ENCODE peak calls at places on chromosomes 6 and 20, in seven cellular contexts. One of them, this sample, is unnamed.

GRCh38 chr6:1606533-1607235 is 3.0 kb upstream of the FOXC1 start:
- DNase-seq in Peyer's patch: no peak
- DNase-seq in left lung: no peak
- DNase-seq in fibroblast of lung: no peak
- DNase-seq in tibial artery: peak; percentile 89
- DNase-seq in tibial nerve: no peak
- DNase-seq in psoas muscle: no peak
- DNase-seq in this sample: no peak

GRCh38 chr6:10621847-10622246 is 72.6 kb downstream of the C6orf52 start:
- DNase-seq in Peyer's patch: no peak
- DNase-seq in left lung: no peak
- DNase-seq in fibroblast of lung: no peak
- DNase-seq in tibial artery: no peak
- DNase-seq in tibial nerve: no peak
- DNase-seq in psoas muscle: no peak
- DNase-seq in this sample: no peak

GRCh38 chr6:122799916-122800701 is 11.1 kb downstream of the SMPDL3A start:
- DNase-seq in Peyer's patch: no peak
- DNase-seq in left lung: no peak
- DNase-seq in fibroblast of lung: peak; percentile 39
- DNase-seq in tibial artery: no peak
- DNase-seq in tibial nerve: no peak
- DNase-seq in psoas muscle: no peak
- DNase-seq in this sample: no peak

GRCh38 chr6:149015877-149016525 is 269.2 kb downstream of the UST start:
- DNase-seq in Peyer's patch: no peak
- DNase-seq in left lung: no peak
- DNase-seq in fibroblast of lung: no peak
- DNase-seq in tibial artery: no peak
- DNase-seq in tibial nerve: no peak
- DNase-seq in psoas muscle: no peak
- DNase-seq in this sample: no peak

GRCh38 chr6:6851059-6851658 is 256.6 kb upstream of the RREB1 start:
- DNase-seq in Peyer's patch: no peak
- DNase-seq in left lung: no peak
- DNase-seq in fibroblast of lung: peak; percentile 99
- DNase-seq in tibial artery: no peak
- DNase-seq in tibial nerve: no peak
- DNase-seq in psoas muscle: peak; percentile 30
- DNase-seq in this sample: peak; percentile 88

GRCh38 chr6:1312193-1312443 is 220 bp downstream of the FOXQ1 start:
- DNase-seq in Peyer's patch: no peak
- DNase-seq in left lung: no peak
- DNase-seq in fibroblast of lung: no peak
- DNase-seq in tibial artery: no peak
- DNase-seq in tibial nerve: no peak
- DNase-seq in psoas muscle: no peak
- DNase-seq in this sample: no peak

GRCh38 chr20:46850416-46850815 is 44.2 kb upstream of the EYA2 start:
- DNase-seq in Peyer's patch: peak; percentile 56
- DNase-seq in left lung: no peak
- DNase-seq in fibroblast of lung: no peak
- DNase-seq in tibial artery: no peak
- DNase-seq in tibial nerve: no peak
- DNase-seq in psoas muscle: no peak
- DNase-seq in this sample: no peak

GRCh38 chr6:125207956-125208355 is 54.4 kb downstream of the TPD52L1 start:
- DNase-seq in Peyer's patch: no peak
- DNase-seq in left lung: no peak
- DNase-seq in fibroblast of lung: peak; percentile 16
- DNase-seq in tibial artery: no peak
- DNase-seq in tibial nerve: no peak
- DNase-seq in psoas muscle: no peak
- DNase-seq in this sample: no peak

GRCh38 chr20:5513975-5514516 is 197.3 kb upstream of the PROKR2 start:
- DNase-seq in Peyer's patch: no peak
- DNase-seq in left lung: no peak
- DNase-seq in fibroblast of lung: peak; percentile 41
- DNase-seq in tibial artery: no peak
- DNase-seq in tibial nerve: no peak
- DNase-seq in psoas muscle: no peak
- DNase-seq in this sample: no peak

GRCh38 chr6:137904822-137905617 is 38.0 kb downstream of the TNFAIP3 start:
- DNase-seq in Peyer's patch: peak; percentile 56
- DNase-seq in left lung: no peak
- DNase-seq in fibroblast of lung: no peak
- DNase-seq in tibial artery: no peak
- DNase-seq in tibial nerve: no peak
- DNase-seq in psoas muscle: no peak
- DNase-seq in this sample: no peak

GRCh38 chr6:105087571-105088211 is 92.1 kb downstream of the POPDC3 start:
- DNase-seq in Peyer's patch: no peak
- DNase-seq in left lung: no peak
- DNase-seq in fibroblast of lung: peak; percentile 79
- DNase-seq in tibial artery: no peak
- DNase-seq in tibial nerve: no peak
- DNase-seq in psoas muscle: no peak
- DNase-seq in this sample: no peak

GRCh38 chr20:37745553-37745952 is 51.7 kb downstream of the CTNNBL1 start:
- DNase-seq in Peyer's patch: no peak
- DNase-seq in left lung: no peak
- DNase-seq in fibroblast of lung: no peak
- DNase-seq in tibial artery: no peak
- DNase-seq in tibial nerve: no peak
- DNase-seq in psoas muscle: no peak
- DNase-seq in this sample: no peak

GRCh38 chr6:36786055-36786675 is 53.1 kb downstream of the CPNE5 start:
- DNase-seq in Peyer's patch: no peak
- DNase-seq in left lung: no peak
- DNase-seq in fibroblast of lung: no peak
- DNase-seq in tibial artery: no peak
- DNase-seq in tibial nerve: no peak
- DNase-seq in psoas muscle: no peak
- DNase-seq in this sample: no peak

GRCh38 chr20:16701296-16701695 is 28.5 kb upstream of the SNRPB2 start:
- DNase-seq in Peyer's patch: no peak
- DNase-seq in left lung: no peak
- DNase-seq in fibroblast of lung: no peak
- DNase-seq in tibial artery: no peak
- DNase-seq in tibial nerve: no peak
- DNase-seq in psoas muscle: no peak
- DNase-seq in this sample: no peak

GRCh38 chr20:15139522-15139921 is 802.1 kb upstream of the FLRT3 start:
- DNase-seq in Peyer's patch: no peak
- DNase-seq in left lung: no peak
- DNase-seq in fibroblast of lung: no peak
- DNase-seq in tibial artery: no peak
- DNase-seq in tibial nerve: no peak
- DNase-seq in psoas muscle: no peak
- DNase-seq in this sample: no peak

GRCh38 chr6:123940551-123940950 is 136.9 kb downstream of the NKAIN2 start:
- DNase-seq in Peyer's patch: no peak
- DNase-seq in left lung: no peak
- DNase-seq in fibroblast of lung: peak; percentile 30
- DNase-seq in tibial artery: no peak
- DNase-seq in tibial nerve: no peak
- DNase-seq in psoas muscle: no peak
- DNase-seq in this sample: no peak

GRCh38 chr6:32114853-32115252 is 5.7 kb upstream of the TNXB start:
- DNase-seq in Peyer's patch: no peak
- DNase-seq in left lung: no peak
- DNase-seq in fibroblast of lung: no peak
- DNase-seq in tibial artery: no peak
- DNase-seq in tibial nerve: no peak
- DNase-seq in psoas muscle: peak; percentile 49
- DNase-seq in this sample: no peak

GRCh38 chr6:47221565-47221964 is 88.1 kb downstream of the TNFRSF21 start:
- DNase-seq in Peyer's patch: no peak
- DNase-seq in left lung: no peak
- DNase-seq in fibroblast of lung: no peak
- DNase-seq in tibial artery: no peak
- DNase-seq in tibial nerve: no peak
- DNase-seq in psoas muscle: no peak
- DNase-seq in this sample: no peak

GRCh38 chr20:56689852-56690485 is 60.9 kb downstream of the TFAP2C start:
- DNase-seq in Peyer's patch: no peak
- DNase-seq in left lung: no peak
- DNase-seq in fibroblast of lung: no peak
- DNase-seq in tibial artery: no peak
- DNase-seq in tibial nerve: no peak
- DNase-seq in psoas muscle: no peak
- DNase-seq in this sample: no peak

GRCh38 chr6:81758221-81758620 is 5.7 kb upstream of the TENT5A start:
- DNase-seq in Peyer's patch: no peak
- DNase-seq in left lung: no peak
- DNase-seq in fibroblast of lung: no peak
- DNase-seq in tibial artery: no peak
- DNase-seq in tibial nerve: no peak
- DNase-seq in psoas muscle: no peak
- DNase-seq in this sample: no peak

GRCh38 chr6:33926451-33926850 is 122.6 kb upstream of the MLN start:
- DNase-seq in Peyer's patch: no peak
- DNase-seq in left lung: no peak
- DNase-seq in fibroblast of lung: no peak
- DNase-seq in tibial artery: no peak
- DNase-seq in tibial nerve: no peak
- DNase-seq in psoas muscle: no peak
- DNase-seq in this sample: no peak

GRCh38 chr6:109644131-109644530 is 46.9 kb downstream of the AK9 start:
- DNase-seq in Peyer's patch: no peak
- DNase-seq in left lung: no peak
- DNase-seq in fibroblast of lung: no peak
- DNase-seq in tibial artery: no peak
- DNase-seq in tibial nerve: no peak
- DNase-seq in psoas muscle: no peak
- DNase-seq in this sample: no peak

GRCh38 chr6:128605961-128606360 is 85.6 kb upstream of the PTPRK start:
- DNase-seq in Peyer's patch: no peak
- DNase-seq in left lung: no peak
- DNase-seq in fibroblast of lung: peak; percentile 25
- DNase-seq in tibial artery: no peak
- DNase-seq in tibial nerve: no peak
- DNase-seq in psoas muscle: no peak
- DNase-seq in this sample: no peak

GRCh38 chr6:20632696-20633095 is 98.4 kb downstream of the CDKAL1 start:
- DNase-seq in Peyer's patch: no peak
- DNase-seq in left lung: no peak
- DNase-seq in fibroblast of lung: no peak
- DNase-seq in tibial artery: no peak
- DNase-seq in tibial nerve: no peak
- DNase-seq in psoas muscle: no peak
- DNase-seq in this sample: no peak

GRCh38 chr6:36361071-36361470 is 24.4 kb upstream of the BNIP5 start:
- DNase-seq in Peyer's patch: no peak
- DNase-seq in left lung: no peak
- DNase-seq in fibroblast of lung: no peak
- DNase-seq in tibial artery: no peak
- DNase-seq in tibial nerve: no peak
- DNase-seq in psoas muscle: no peak
- DNase-seq in this sample: no peak

GRCh38 chr20:39253051-39253682 is 291.0 kb downstream of the DHX35 start:
- DNase-seq in Peyer's patch: no peak
- DNase-seq in left lung: no peak
- DNase-seq in fibroblast of lung: no peak
- DNase-seq in tibial artery: no peak
- DNase-seq in tibial nerve: no peak
- DNase-seq in psoas muscle: no peak
- DNase-seq in this sample: no peak
- H3K4me1 ChIP-seq in Peyer's patch: no peaks in the 10 kb centered on the region
- H3K4me1 ChIP-seq in left lung: no peaks in the 10 kb centered on the region
- H3K4me1 ChIP-seq in fibroblast of lung: no peaks in the 10 kb centered on the region
- H3K4me1 ChIP-seq in tibial artery: no peaks in the 10 kb centered on the region
- H3K4me1 ChIP-seq in tibial nerve: no peaks in the 10 kb centered on the region
- H3K4me1 ChIP-seq in psoas muscle: no peaks in the 10 kb centered on the region
- H3K4me1 ChIP-seq in this sample: no peaks in the 10 kb centered on the region

GRCh38 chr20:9458075-9458818 is 56.1 kb upstream of the LAMP5 start:
- DNase-seq in Peyer's patch: no peak
- DNase-seq in left lung: no peak
- DNase-seq in fibroblast of lung: peak; percentile 47
- DNase-seq in tibial artery: no peak
- DNase-seq in tibial nerve: no peak
- DNase-seq in psoas muscle: no peak
- DNase-seq in this sample: no peak
- TF ChIP-seq CTCF in Peyer's patch: no peak
- TF ChIP-seq CTCF in left lung: no peak
- TF ChIP-seq CTCF in fibroblast of lung: peak; percentile 45
- TF ChIP-seq CTCF in tibial artery: no peak
- TF ChIP-seq CTCF in tibial nerve: no peak
- TF ChIP-seq CTCF in psoas muscle: no peak
- TF ChIP-seq CTCF in this sample: peak; percentile 23

DNA sequence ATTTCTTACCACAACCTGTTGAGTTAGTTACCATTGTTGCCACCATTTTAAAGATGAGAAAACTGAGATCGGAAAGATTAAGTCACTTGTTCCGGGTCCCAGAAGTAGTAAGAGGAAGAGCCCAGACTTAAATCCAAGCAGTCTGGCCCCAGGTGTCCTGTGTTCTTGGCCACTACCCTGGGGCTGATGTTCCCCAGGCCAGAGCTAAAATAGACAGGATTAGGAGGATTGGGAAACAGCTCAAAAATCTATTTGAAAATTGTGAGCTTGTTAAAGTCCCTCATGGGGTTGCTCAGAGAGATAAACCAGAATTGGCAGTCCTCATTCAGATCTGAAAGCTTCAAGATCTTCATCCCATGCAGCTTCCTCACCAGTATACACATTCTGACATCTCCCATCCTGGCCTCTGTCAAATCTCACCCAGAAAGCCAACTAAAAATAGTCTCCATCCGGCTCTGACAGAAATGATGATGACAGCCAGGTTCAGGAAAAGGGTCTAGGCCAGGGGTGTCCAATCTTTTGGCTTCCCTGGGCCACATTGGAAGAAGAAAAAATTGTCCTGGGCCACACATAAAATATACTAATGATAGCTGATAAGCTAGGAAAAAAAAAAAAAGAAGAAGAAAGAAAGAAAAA is 62.0 kb downstream of the GFOD1 start:
- DNase-seq in Peyer's patch: no peak
- DNase-seq in left lung: no peak
- DNase-seq in fibroblast of lung: no peak
- DNase-seq in tibial artery: no peak
- DNase-seq in tibial nerve: no peak
- DNase-seq in psoas muscle: no peak
- DNase-seq in this sample: no peak
- H3K27ac ChIP-seq in Peyer's patch: no peak overlapping the region
- H3K27ac ChIP-seq in left lung: peak overlapping the region; percentile 56
- H3K27ac ChIP-seq in fibroblast of lung: peak overlapping the region; percentile 42
- H3K27ac ChIP-seq in tibial artery: peak overlapping the region; percentile 95
- H3K27ac ChIP-seq in tibial nerve: no peak overlapping the region
- H3K27ac ChIP-seq in psoas muscle: peak overlapping the region; percentile 53
- H3K27ac ChIP-seq in this sample: peak overlapping the region; percentile 91

DNA sequence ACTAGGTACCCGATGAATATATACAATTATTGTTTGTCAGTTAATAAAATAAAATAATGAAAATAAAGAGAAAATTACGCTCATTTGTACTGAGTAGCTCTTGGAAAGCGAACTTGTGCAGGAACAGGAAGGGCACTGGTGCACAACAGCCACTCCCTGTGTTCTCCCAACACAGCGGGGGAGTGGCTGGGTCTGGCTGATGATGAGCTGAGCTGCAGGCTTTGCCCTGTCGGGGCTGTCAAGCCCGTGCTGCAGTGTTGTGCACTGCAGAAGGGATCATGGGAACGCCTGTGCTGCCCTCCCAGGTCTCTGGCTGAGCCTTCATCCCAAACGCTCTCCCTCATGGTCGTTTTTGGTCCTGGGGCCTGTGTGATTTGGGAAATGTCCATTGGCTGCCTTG is 131.7 kb upstream of the MAP3K4 start:
- DNase-seq in Peyer's patch: no peak
- DNase-seq in left lung: peak; percentile 43
- DNase-seq in fibroblast of lung: no peak
- DNase-seq in tibial artery: no peak
- DNase-seq in tibial nerve: no peak
- DNase-seq in psoas muscle: no peak
- DNase-seq in this sample: no peak
- H3K4me1 ChIP-seq in Peyer's patch: no peaks in the 10 kb centered on the region
- H3K4me1 ChIP-seq in left lung: no peaks in the 10 kb centered on the region
- H3K4me1 ChIP-seq in fibroblast of lung: no peaks in the 10 kb centered on the region
- H3K4me1 ChIP-seq in tibial artery: no peaks in the 10 kb centered on the region
- H3K4me1 ChIP-seq in tibial nerve: no peaks in the 10 kb centered on the region
- H3K4me1 ChIP-seq in psoas muscle: no peaks in the 10 kb centered on the region
- H3K4me1 ChIP-seq in this sample: no peaks in the 10 kb centered on the region

This sample was measured in right atrium auricular region.